ENCODE peak calls at places on chromosomes 12 and 14, in four cellular contexts. I is heart left ventricle, S is IMR-90, L is fibroblast of lung. Y is an unnamed sample.

GRCh38 chr12:54337280-54337842 is 12.4 kb downstream of the COPZ1 start:
- DNase-seq in I (no peak), L (no peak), S (no peak), Y (peak; percentile 34)

GRCh38 chr12:51948066-51948465 is 3.4 kb upstream of the ACVR1B start:
- DNase-seq in S (no peak), L (no peak), I (no peak), Y (no peak)

GRCh38 chr14:100408350-100409015 is 85.3 kb downstream of the SLC25A47 start:
- DNase-seq in I (no peak), S (peak; percentile 90), L (peak; percentile 96), Y (no peak)

GRCh38 chr12:100187068-100187467 is 13.5 kb upstream of the ACTR6 start:
- DNase-seq in S (no peak), L (no peak), I (no peak), Y (no peak)

GRCh38 chr14:99512571-99513182 is 31.5 kb downstream of the CCNK start:
- DNase-seq in I (peak; percentile 22), L (no peak), S (no peak), Y (no peak)

GRCh38 chr12:54329756-54330155 is 4.8 kb downstream of the COPZ1 start:
- DNase-seq in I (no peak), L (peak; percentile 46), S (no peak), Y (no peak)

GRCh38 chr12:29066061-29066588 is 83.0 kb upstream of the FAR2 start:
- DNase-seq in L (peak; percentile 82), I (peak; percentile 29), S (peak; percentile 50), Y (no peak)

GRCh38 chr12:77847665-77848431 is 17.2 kb downstream of the NAV3 start:
- DNase-seq in S (peak; percentile 82), I (no peak), L (peak; percentile 96), Y (no peak)

GRCh38 chr12:51692016-51692415 is 101.0 kb downstream of the SCN8A start:
- DNase-seq in L (no peak), S (no peak), I (no peak), Y (no peak)

GRCh38 chr12:50690923-50691322 is 73.0 kb upstream of the ATF1 start:
- DNase-seq in L (peak; percentile 42), S (no peak), I (peak; percentile 57), Y (no peak)

GRCh38 chr12:52308807-52309425 is 12.3 kb downstream of the KRT83 start:
- DNase-seq in L (no peak), I (no peak), S (no peak), Y (peak; percentile 68)

GRCh38 chr14:104931771-104932675 is 7.3 kb downstream of the PLD4 start:
- DNase-seq in L (peak; percentile 6), S (no peak), I (peak; percentile 30), Y (no peak)

GRCh38 chr14:23882884-23883283 is 70.7 kb upstream of the DHRS4 start:
- DNase-seq in S (no peak), I (no peak), L (no peak), Y (no peak)

GRCh38 chr12:54525383-54525782 is 24.0 kb upstream of the PDE1B start:
- DNase-seq in L (no peak), S (no peak), I (no peak), Y (no peak)

GRCh38 chr14:103070971-103071542 is 13.0 kb upstream of the LBHD2 start:
- DNase-seq in S (no peak), I (no peak), L (no peak), Y (no peak)

GRCh38 chr12:89752331-89752730 is 43.7 kb upstream of the ATP2B1 start:
- DNase-seq in L (no peak), S (no peak), I (no peak), Y (no peak)

GRCh38 chr12:42090899-42091298 is 53.8 kb downstream of the GXYLT1 start:
- DNase-seq in S (peak; percentile 66), I (no peak), L (peak; percentile 90), Y (no peak)

GRCh38 chr14:92259613-92260357 is 63.2 kb upstream of the SLC24A4 start:
- DNase-seq in L (no peak), I (no peak), S (no peak), Y (no peak)

GRCh38 chr14:92258934-92259333 is 64.0 kb upstream of the SLC24A4 start:
- DNase-seq in L (no peak), I (no peak), S (no peak), Y (no peak)

GRCh38 chr14:92253381-92253894 is 69.5 kb upstream of the SLC24A4 start:
- DNase-seq in I (no peak), L (no peak), S (no peak), Y (peak; percentile 45)

GRCh38 chr14:92252291-92252690 is 70.7 kb upstream of the SLC24A4 start:
- DNase-seq in L (no peak), I (no peak), S (no peak), Y (no peak)

DNA sequence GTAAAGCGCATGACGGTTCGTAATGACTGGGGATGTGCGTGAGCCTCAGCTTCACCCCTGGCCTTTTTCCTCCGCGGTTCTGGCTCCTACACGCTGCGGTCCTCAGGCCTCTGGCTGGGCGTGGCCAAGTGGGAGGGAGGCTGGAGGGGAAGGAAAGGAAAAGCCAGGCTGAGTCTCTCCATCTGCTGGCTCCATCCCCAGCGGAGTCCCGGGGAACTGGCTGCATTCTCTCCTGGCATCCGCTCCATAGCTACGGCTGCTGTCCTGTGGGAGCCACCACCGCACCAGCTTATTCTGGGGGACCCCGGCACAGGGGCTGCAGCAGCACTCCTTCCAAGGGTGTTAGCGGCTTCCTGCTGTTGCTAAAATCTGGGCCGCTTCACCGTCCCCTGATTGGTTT is 68.2 kb upstream of the SLC24A4 start:
- DNase-seq in L (peak; percentile 20), I (peak; percentile 69), S (peak; percentile 45), Y (no peak)
- H3K27me3 ChIP-seq in L (peaks cover 7% of the 10 kb centered on the region), I (peaks cover 3% of the 10 kb centered on the region), S (peaks cover 23% of the 10 kb centered on the region), Y (no peaks in the 10 kb centered on the region)

DNA sequence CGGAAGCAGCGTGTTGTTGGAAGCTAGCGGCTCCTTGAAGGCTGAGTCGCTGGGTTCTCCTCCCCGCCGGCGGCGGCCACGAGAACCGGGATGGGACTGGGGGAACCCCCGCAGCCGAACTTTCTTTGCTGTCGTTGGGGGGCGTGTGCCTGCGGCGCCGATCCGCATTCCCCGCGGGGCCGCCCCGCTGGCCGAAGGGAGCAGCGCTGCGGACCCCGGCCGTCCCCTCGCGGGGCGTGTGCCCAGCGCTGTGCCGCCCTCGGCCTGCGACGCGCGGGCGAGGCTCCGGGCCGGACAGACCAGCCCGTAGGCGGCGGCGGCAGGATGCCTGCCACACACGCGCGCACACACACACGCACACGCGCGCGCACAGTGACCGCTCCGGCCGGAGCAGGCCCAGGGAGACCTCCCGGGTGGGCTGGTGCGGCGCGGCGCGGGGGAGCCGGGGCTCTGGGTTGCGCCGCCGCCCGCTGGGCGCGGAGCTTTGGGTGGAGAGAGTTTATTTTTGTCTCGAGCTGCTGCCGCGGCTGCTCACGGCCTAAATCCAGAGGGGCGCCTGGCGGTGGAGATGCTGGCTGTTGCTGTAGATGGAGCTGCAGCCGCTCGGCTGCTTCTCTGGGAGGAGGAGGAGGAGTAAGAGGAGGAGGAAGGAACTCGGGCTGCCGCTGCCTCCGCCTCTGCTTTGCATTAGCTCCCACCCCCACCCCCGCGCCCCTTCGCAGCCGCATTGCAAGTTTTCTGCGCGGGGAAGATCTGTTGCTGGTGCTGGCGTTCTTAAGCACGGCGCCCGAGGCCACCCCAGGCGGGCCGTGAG is at the start of gene SAMD4A:
- DNase-seq in I (peak; percentile 89), S (peak; percentile 86), L (peak; percentile 90), Y (peak; percentile 78)
- TF ChIP-seq CTCF in I (peak; percentile 34), S (peak; percentile 25), L (peak; percentile 40), Y (peak; percentile 28)

DNA sequence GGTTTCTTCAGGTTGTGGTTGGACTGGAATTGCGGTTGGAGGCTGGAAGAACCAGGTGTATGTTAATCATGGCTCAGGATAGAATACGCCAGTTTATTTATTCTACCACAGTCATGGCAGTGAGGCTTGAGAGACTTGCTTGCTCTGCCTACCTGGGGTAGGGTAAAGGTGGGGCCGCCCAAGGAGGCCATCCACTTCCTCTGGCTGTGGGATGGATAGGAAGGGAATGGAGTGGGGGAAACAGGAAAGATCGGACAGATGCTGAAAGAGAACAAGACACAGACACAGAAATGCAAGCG is 8.1 kb downstream of the SHMT2 start:
- DNase-seq in L (no peak), S (no peak), I (no peak), Y (no peak)
- H3K27me3 ChIP-seq in L (peaks cover 16% of the 10 kb centered on the region), S (peaks cover 6% of the 10 kb centered on the region), I (peaks cover 22% of the 10 kb centered on the region), Y (peaks cover 26% of the 10 kb centered on the region)

GRCh38 chr14:67705211-67705610 is 3.5 kb downstream of the RDH12 start:
- DNase-seq in I (no peak), S (no peak), L (no peak), Y (no peak)

GRCh38 chr14:67704018-67704417 is 2.3 kb downstream of the RDH12 start:
- DNase-seq in I (no peak), S (no peak), L (no peak), Y (no peak)

GRCh38 chr14:67710209-67710608 is 8.5 kb downstream of the RDH12 start:
- DNase-seq in I (no peak), S (no peak), L (no peak), Y (no peak)

GRCh38 chr14:67704484-67705089 is 2.9 kb downstream of the RDH12 start:
- DNase-seq in S (peak; percentile 54), L (peak; percentile 37), I (no peak), Y (no peak)
- TF ChIP-seq CTCF in S (peak; percentile 83), L (peak; percentile 76), I (peak; percentile 63), Y (peak; percentile 72)

GRCh38 chr14:92917956-92918355 is 5.0 kb upstream of the CHGA start:
- DNase-seq in I (no peak), L (no peak), S (no peak), Y (no peak)

GRCh38 chr14:92920001-92920400 is 2.9 kb upstream of the CHGA start:
- DNase-seq in I (no peak), L (no peak), S (no peak), Y (no peak)

GRCh38 chr14:92916201-92916600 is 6.7 kb upstream of the CHGA start:
- DNase-seq in S (no peak), I (no peak), L (no peak), Y (no peak)

GRCh38 chr14:92914087-92914656 is 8.8 kb upstream of the CHGA start:
- DNase-seq in S (peak; percentile 15), I (no peak), L (peak; percentile 10), Y (peak; percentile 41)

GRCh38 chr14:92917041-92917940 is 5.7 kb upstream of the CHGA start:
- DNase-seq in I (no peak), S (no peak), L (no peak), Y (no peak)
- H3K27me3 ChIP-seq in I (peaks cover 4% of the 10 kb centered on the region), S (peaks cover 4% of the 10 kb centered on the region), L (peaks cover 3% of the 10 kb centered on the region), Y (no peaks in the 10 kb centered on the region)

GRCh38 chr14:59254146-59254910 is 65.9 kb downstream of the DAAM1 start:
- DNase-seq in L (peak; percentile 96), I (peak; percentile 87), S (peak; percentile 95), Y (peak; percentile 91)
- TF ChIP-seq CTCF in L (no peak), I (no peak), S (no peak), Y (no peak)